ENCODE peak calls at places on chromosomes 2 and 18, in five cellular contexts. U, A, P, B and L are unnamed samples.

GRCh38 chr2:69779258-69779989 is 37.5 kb downstream of the ANXA4 start:
- DNase-seq in A (no peak), P (no peak), B (peak), U (no peak), L (no peak)

GRCh38 chr2:101151141-101151858 is at the start of gene TBC1D8:
- DNase-seq in A (peak), P (peak), U (peak), B (peak), L (peak)

GRCh38 chr2:22817197-22817596 is 567.8 kb upstream of the KLHL29 start:
- DNase-seq in A (no peak), P (no peak), U (no peak), B (no peak), L (no peak)

GRCh38 chr2:86513948-86514660 is 49.1 kb downstream of the CHMP3 start:
- DNase-seq in B (no peak), P (no peak), U (no peak), A (no peak), L (no peak)

GRCh38 chr2:182597570-182597969 is 118.5 kb upstream of the DNAJC10 start:
- DNase-seq in U (no peak), B (no peak), A (no peak), P (no peak), L (no peak)

GRCh38 chr2:38889575-38889974 is at the start of gene ARHGEF33:
- DNase-seq in B (no peak), A (no peak), P (no peak), U (no peak), L (no peak)

GRCh38 chr2:31329081-31329605 is 85.4 kb downstream of the XDH start:
- DNase-seq in P (no peak), U (peak), A (no peak), B (no peak), L (no peak)

GRCh38 chr2:11492720-11493119 is 26.8 kb upstream of the E2F6 start:
- DNase-seq in U (no peak), A (no peak), P (no peak), B (no peak), L (no peak)

GRCh38 chr2:237874585-237875161 is 15.2 kb downstream of the RAMP1 start:
- DNase-seq in P (no peak), B (peak), U (no peak), A (no peak), L (no peak)

GRCh38 chr2:200155652-200156051 is 150.8 kb upstream of the SPATS2L start:
- DNase-seq in U (no peak), P (no peak), A (no peak), B (no peak), L (no peak)

GRCh38 chr2:50529600-50530218 is 502.2 kb downstream of the NRXN1 start:
- DNase-seq in U (no peak), P (peak), A (peak), B (peak), L (peak)

GRCh38 chr18:74375999-74376398 is 60.4 kb downstream of the C18orf63 start:
- DNase-seq in A (no peak), U (peak), B (peak), P (no peak), L (no peak)

GRCh38 chr18:10442551-10442971 is 11.9 kb upstream of the APCDD1 start:
- DNase-seq in P (no peak), U (no peak), A (no peak), B (no peak), L (no peak)

GRCh38 chr2:66901344-66901743 is 466.4 kb downstream of the MEIS1 start:
- DNase-seq in P (no peak), B (no peak), U (no peak), A (no peak), L (no peak)

GRCh38 chr2:157784823-157785175 is 91.3 kb downstream of the ACVR1 start:
- DNase-seq in P (no peak), A (no peak), U (no peak), B (no peak), L (no peak)

GRCh38 chr2:128232965-128233789 is 85.5 kb downstream of the HS6ST1 start:
- DNase-seq in B (peak), A (peak), U (peak), P (peak), L (peak)

GRCh38 chr2:98768765-98769476 is 38.0 kb upstream of the MGAT4A start:
- DNase-seq in P (no peak), U (no peak), A (no peak), B (no peak), L (peak)

GRCh38 chr2:205733648-205734047 is 51.3 kb downstream of the NRP2 start:
- DNase-seq in U (no peak), P (no peak), A (no peak), B (no peak), L (no peak)

GRCh38 chr2:35714883-35715282 is 640.7 kb upstream of the CRIM1 start:
- DNase-seq in P (no peak), A (no peak), B (peak), U (no peak), L (no peak)

GRCh38 chr2:137508739-137509384 is 455.4 kb upstream of the HNMT start:
- DNase-seq in P (no peak), U (no peak), A (no peak), B (no peak), L (no peak)

GRCh38 chr2:220510668-220511067 is 883.2 kb downstream of the SLC4A3 start:
- DNase-seq in U (no peak), B (peak), A (no peak), P (no peak), L (no peak)

GRCh38 chr2:196376984-196377877 is 205.9 kb upstream of the STK17B start:
- DNase-seq in B (no peak), A (no peak), U (no peak), P (no peak), L (no peak)

GRCh38 chr2:44360749-44361329 is 455 bp downstream of the PREPL start:
- DNase-seq in U (no peak), A (no peak), B (peak), P (peak), L (peak)

GRCh38 chr2:218301176-218301819 is 9.0 kb upstream of the TMBIM1 start:
- DNase-seq in P (peak), B (peak), A (peak), U (peak), L (peak)

GRCh38 chr2:12350821-12351220 is 365.9 kb upstream of the TRIB2 start:
- DNase-seq in B (peak), A (no peak), P (no peak), U (no peak), L (no peak)

GRCh38 chr2:26850565-26850964 is 2.6 kb downstream of the DPYSL5 start:
- DNase-seq in P (no peak), B (no peak), A (no peak), U (no peak), L (no peak)

GRCh38 chr2:195706161-195706900 is 49.3 kb downstream of the SLC39A10 start:
- DNase-seq in A (no peak), P (no peak), U (no peak), B (peak), L (no peak)

GRCh38 chr18:36693931-36694661 is 134.7 kb downstream of the TPGS2 start:
- DNase-seq in B (peak), P (peak), U (no peak), A (no peak), L (peak)

GRCh38 chr2:208854717-208855116 is 448.1 kb downstream of the PTH2R start:
- DNase-seq in P (no peak), A (peak), U (no peak), B (no peak), L (no peak)

GRCh38 chr2:8983571-8983970 is 19.9 kb downstream of the MBOAT2 start:
- DNase-seq in U (no peak), A (no peak), B (peak), P (no peak), L (no peak)

GRCh38 chr2:232463701-232464533 is 8.0 kb downstream of the ALPI start:
- DNase-seq in U (no peak), B (no peak), A (no peak), P (no peak), L (no peak)

GRCh38 chr2:111185496-111186022 is 64.8 kb downstream of the BCL2L11 start:
- DNase-seq in P (peak), A (no peak), B (no peak), U (peak), L (no peak)

GRCh38 chr2:132701810-132702209 is 31.8 kb upstream of the LYPD1 start:
- DNase-seq in A (no peak), B (peak), P (no peak), U (no peak), L (no peak)

GRCh38 chr18:7855671-7856070 is 288.6 kb downstream of the PTPRM start:
- DNase-seq in U (no peak), A (no peak), P (no peak), B (no peak), L (no peak)

GRCh38 chr2:20184067-20184938 is 40.6 kb downstream of the SDC1 start:
- DNase-seq in P (no peak), B (peak), U (no peak), A (no peak), L (no peak)

GRCh38 chr2:2828774-2829368 is 497.8 kb upstream of the MYT1L start:
- DNase-seq in A (no peak), B (no peak), U (peak), P (no peak), L (peak)

GRCh38 chr18:36633961-36634412 is 194.8 kb downstream of the TPGS2 start:
- DNase-seq in P (no peak), A (no peak), U (no peak), B (peak), L (peak)

GRCh38 chr18:48575658-48576453 is 37.0 kb downstream of the CTIF start:
- DNase-seq in A (no peak), P (no peak), B (no peak), U (no peak), L (no peak)

GRCh38 chr2:219111375-219112069 is 49.1 kb downstream of the NHEJ1 start:
- DNase-seq in A (no peak), U (no peak), B (no peak), P (no peak), L (no peak)

GRCh38 chr2:233793465-233794127 is 15.5 kb downstream of the MROH2A start:
- DNase-seq in B (no peak), P (no peak), U (peak), A (no peak), L (no peak)